ENCODE peak calls at places on chromosomes 4 and X, in six cellular contexts. M is right atrium auricular region, T is AG10803, P is progenitor cell of endocrine pancreas, B is WERI-Rb-1, F is HFF-Myc. R is an unnamed sample.
A peak's percentile ranks its signal among the peaks of the same experiment; 100 is the strongest.

GRCh38 chr4:48898733-48899431 is 7.7 kb downstream of the OCIAD2 start:
- DNase-seq in M (no peak), T (no peak), P (no peak), B (no peak), F (no peak), R (no peak)

GRCh38 chr4:48756689-48757220 is 23.3 kb downstream of the FRYL start:
- DNase-seq in M (no peak), T (no peak), P (no peak), B (no peak), F (no peak), R (no peak)

GRCh38 chr4:26238426-26238781 is 82.4 kb upstream of the RBPJ start:
- DNase-seq in M (no peak), T (no peak), P (no peak), B (no peak), F (no peak), R (no peak)

GRCh38 chr4:77015390-77015789 is 60.4 kb downstream of the CCNI start:
- DNase-seq in M (no peak), T (peak; percentile 88), P (no peak), B (no peak), F (no peak), R (no peak)

GRCh38 chrX:1870421-1870820 is 255.6 kb downstream of the ASMT start:
- DNase-seq in M (no peak), T (peak; percentile 13), P (no peak), B (no peak), F (no peak), R (no peak)

GRCh38 chr4:93080316-93080715 is 748.2 kb upstream of the ATOH1 start:
- DNase-seq in M (no peak), T (no peak), P (no peak), B (no peak), F (no peak), R (no peak)

GRCh38 chr4:121814756-121815155 is 8.9 kb downstream of the CCNA2 start:
- DNase-seq in M (no peak), T (peak; percentile 55), P (no peak), B (no peak), F (no peak), R (no peak)

GRCh38 chr4:87497141-87497540 is 32.0 kb downstream of the SPARCL1 start:
- DNase-seq in M (no peak), T (no peak), P (no peak), B (peak; percentile 11), F (no peak), R (no peak)

GRCh38 chrX:29143356-29143755 is 556.1 kb downstream of the IL1RAPL1 start:
- DNase-seq in M (no peak), T (no peak), P (no peak), B (no peak), F (no peak), R (no peak)

GRCh38 chrX:107483976-107484726 is 34.7 kb downstream of the FRMPD3 start:
- DNase-seq in M (no peak), T (peak; percentile 20), P (no peak), B (peak; percentile 88), F (no peak), R (no peak)

GRCh38 chrX:102516314-102516936 is at the start of gene TMSB15A:
- DNase-seq in M (peak; percentile 62), T (peak; percentile 12), P (peak; percentile 54), B (peak; percentile 64), F (no peak), R (no peak)

GRCh38 chr4:1565598-1566295 is 118.4 kb downstream of the FAM53A start:
- DNase-seq in M (no peak), T (no peak), P (no peak), B (no peak), F (no peak), R (no peak)

GRCh38 chr4:127732623-127733199 is 2.5 kb downstream of the SLC25A31 start:
- DNase-seq in M (no peak), T (peak; percentile 51), P (no peak), B (no peak), F (peak; percentile 32), R (peak; percentile 11)

GRCh38 chr4:90069151-90069550 is 58.0 kb upstream of the CCSER1 start:
- DNase-seq in M (no peak), T (no peak), P (no peak), B (no peak), F (no peak), R (no peak)

GRCh38 chr4:38565271-38566199 is 98.5 kb upstream of the KLF3 start:
- DNase-seq in M (no peak), T (peak; percentile 66), P (no peak), B (no peak), F (no peak), R (no peak)

GRCh38 chr4:183580849-183581248 is 76.0 kb downstream of the ING2 start:
- DNase-seq in M (no peak), T (no peak), P (no peak), B (no peak), F (no peak), R (no peak)

GRCh38 chr4:84995386-84995785 is 28.9 kb upstream of the WDFY3 start:
- DNase-seq in M (no peak), T (no peak), P (no peak), B (no peak), F (no peak), R (no peak)

GRCh38 chr4:53854991-53855885 is 209.2 kb downstream of the CHIC2 start:
- DNase-seq in M (no peak), T (peak; percentile 81), P (no peak), B (no peak), F (no peak), R (peak; percentile 73)

GRCh38 chr4:7206385-7206784 is 14.0 kb downstream of the SORCS2 start:
- DNase-seq in M (peak; percentile 71), T (peak; percentile 69), P (no peak), B (peak; percentile 88), F (no peak), R (no peak)

GRCh38 chrX:54721424-54721823 is 76.6 kb downstream of the ITIH6 start:
- DNase-seq in M (no peak), T (no peak), P (no peak), B (no peak), F (no peak), R (no peak)

DNA sequence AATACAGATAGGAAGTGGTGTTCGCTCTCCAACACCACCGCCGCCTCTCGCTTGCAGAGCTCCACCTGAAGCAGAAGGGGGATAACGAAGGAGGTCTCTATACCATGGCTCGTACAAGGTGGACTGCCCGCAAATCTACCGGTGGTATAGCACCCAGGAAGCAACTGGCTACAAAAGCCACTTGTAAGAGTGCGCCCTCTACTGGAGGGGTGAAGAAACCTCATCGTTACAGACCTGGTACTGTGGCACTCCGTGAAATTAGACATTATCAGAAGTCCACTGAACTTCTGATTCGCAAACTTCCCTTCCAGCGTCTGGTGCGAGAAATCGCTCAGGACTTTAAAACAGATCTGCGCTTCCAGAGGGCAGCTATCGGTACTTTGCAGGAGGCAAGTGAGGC is 5.2 kb upstream of the BMP15 start:
- DNase-seq in M (no peak), T (no peak), P (no peak), B (no peak), F (no peak), R (no peak)
- TF ChIP-seq CTCF in M (no peak), T (peak; percentile 34), P (peak; percentile 18), B (peak; percentile 16), F (peak; percentile 14), R (peak; percentile 21)

DNA sequence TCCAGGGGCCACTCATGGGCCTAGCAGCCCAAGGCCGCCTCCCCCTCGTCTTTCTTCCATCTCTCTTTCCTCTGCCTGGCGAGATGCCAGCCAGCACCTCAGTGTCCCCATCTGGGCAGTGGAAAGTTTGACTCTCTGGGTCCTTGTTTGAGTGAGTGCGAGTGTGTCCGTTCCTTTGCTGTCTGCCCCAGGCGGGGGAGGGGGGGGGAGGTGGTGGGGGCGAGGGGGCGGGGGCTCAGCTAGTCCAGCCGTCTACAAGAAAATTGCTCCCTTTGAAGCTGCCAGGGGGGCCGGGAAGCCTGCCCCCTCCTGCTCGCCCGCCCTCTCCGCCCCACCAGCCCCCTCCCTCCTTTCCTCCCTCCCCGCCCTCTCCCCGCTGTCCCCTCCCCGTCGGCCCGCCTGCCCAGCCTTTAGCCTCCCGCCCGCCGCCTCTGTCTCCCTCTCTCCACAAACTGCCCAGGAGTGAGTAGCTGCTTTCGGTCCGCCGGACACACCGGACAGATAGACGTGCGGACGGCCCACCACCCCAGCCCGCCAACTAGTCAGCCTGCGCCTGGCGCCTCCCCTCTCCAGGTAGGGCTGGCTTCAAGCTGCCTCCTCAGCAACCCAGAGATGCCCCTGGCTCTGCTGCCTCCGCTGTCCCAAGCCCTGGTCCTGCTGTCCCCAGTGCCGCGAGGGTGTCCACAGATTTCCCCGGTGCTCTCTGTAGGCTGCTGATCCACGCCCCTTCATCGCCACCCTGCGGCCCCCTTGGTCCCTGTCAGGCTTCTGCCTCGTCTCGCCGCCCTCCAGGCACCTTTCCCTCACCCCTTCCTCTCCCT is at the start of gene BGN:
- DNase-seq in M (no peak), T (no peak), P (no peak), B (peak; percentile 92), F (no peak), R (no peak)
- TF ChIP-seq CTCF in M (no peak), T (peak; percentile 50), P (peak; percentile 26), B (peak; percentile 90), F (peak; percentile 27), R (peak; percentile 45)

DNA sequence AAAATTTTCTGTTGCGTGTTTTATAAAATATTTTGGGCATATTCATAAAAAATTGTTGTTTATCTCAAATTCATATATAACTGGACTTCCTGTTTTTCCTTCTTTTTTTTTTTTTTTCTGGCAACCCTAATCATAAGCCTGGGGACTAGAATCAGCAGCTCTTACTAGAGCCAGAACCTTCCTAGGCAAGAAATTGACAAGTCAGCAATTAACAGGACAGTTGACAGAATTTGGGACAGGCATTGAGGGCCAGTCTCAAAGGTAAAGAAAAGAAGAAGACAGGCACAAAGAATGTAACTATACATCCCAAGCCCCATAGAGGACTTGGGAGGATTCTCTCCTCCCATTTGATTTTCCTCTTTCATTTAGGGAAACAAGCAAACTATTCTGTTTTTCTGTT is 35.0 kb upstream of the HS3ST1 start:
- DNase-seq in M (no peak), T (no peak), P (no peak), B (no peak), F (no peak), R (no peak)
- TF ChIP-seq CTCF in M (no peak), T (no peak), P (no peak), B (no peak), F (no peak), R (no peak)

GRCh38 chrX:112840382-112841113 is at the start of gene AMOT:
- DNase-seq in M (peak; percentile 61), T (peak; percentile 50), P (peak; percentile 88), B (peak; percentile 92), F (no peak), R (no peak)
- TF ChIP-seq CTCF in M (no peak), T (no peak), P (no peak), B (no peak), F (no peak), R (no peak)

DNA sequence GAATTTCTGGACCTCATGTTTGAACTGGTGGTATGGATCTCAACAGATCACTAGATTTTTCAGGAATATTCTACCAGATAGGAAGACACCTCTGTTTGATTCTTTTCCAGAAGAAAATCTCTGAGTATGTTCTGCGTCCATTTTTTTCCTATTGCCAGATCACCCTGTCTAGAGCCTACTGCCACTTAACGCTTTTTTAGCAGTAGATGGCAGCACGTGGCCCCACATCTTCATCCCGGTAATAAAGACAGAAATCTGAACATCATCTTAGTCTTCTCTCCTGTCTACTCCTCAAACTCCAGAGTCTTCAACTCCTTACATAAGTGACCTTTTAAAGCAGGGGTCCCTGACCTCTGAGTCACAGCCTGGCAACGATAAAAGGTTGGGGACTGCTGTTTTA is 184.7 kb downstream of the TMA16 start:
- DNase-seq in M (no peak), T (no peak), P (no peak), B (peak; percentile 19), F (no peak), R (no peak)
- TF ChIP-seq CTCF in M (no peak), T (no peak), P (no peak), B (peak; percentile 28), F (no peak), R (peak; percentile 57)

GRCh38 chr4:69377562-69377961 is 97.3 kb downstream of the UGT2B28 start:
- DNase-seq in M (no peak), T (no peak), P (no peak), B (no peak), F (no peak), R (no peak)
- TF ChIP-seq CTCF in M (no peak), T (no peak), P (no peak), B (no peak), F (no peak), R (no peak)

R was measured in AG09309.